ENCODE peak calls at places on chromosomes 16 and 17, in five cellular contexts. R, Y, X, N and P are unnamed samples.

GRCh38 chr16:20181386-20181785 is 107.7 kb upstream of the GPR139 start:
- DNase-seq in N (no peak), Y (no peak), R (no peak), X (no peak), P (no peak)

GRCh38 chr16:24834459-24835335 is 11.1 kb upstream of the SLC5A11 start:
- DNase-seq in X (no peak), N (peak; percentile 86), Y (peak; percentile 41), R (no peak), P (peak; percentile 38)

GRCh38 chr17:2075336-2076056 is 20.6 kb downstream of the HIC1 start:
- DNase-seq in Y (peak; percentile 58), N (no peak), X (no peak), R (peak; percentile 63), P (no peak)

GRCh38 chr16:49520684-49521083 is 147.1 kb downstream of the C16orf78 start:
- DNase-seq in R (peak; percentile 28), Y (no peak), N (no peak), X (no peak), P (no peak)

GRCh38 chr16:11914759-11915643 is 755 bp downstream of the GSPT1 start:
- DNase-seq in X (peak; percentile 33), N (peak; percentile 57), Y (peak; percentile 42), R (peak; percentile 71), P (peak; percentile 64)

GRCh38 chr17:42676424-42677011 is at the start of gene PLEKHH3:
- DNase-seq in Y (peak; percentile 54), X (no peak), R (no peak), N (no peak), P (peak; percentile 59)

GRCh38 chr17:59620518-59621259 is 994 bp downstream of the CLTC start:
- DNase-seq in Y (peak; percentile 50), N (peak; percentile 70), R (peak; percentile 72), X (peak; percentile 46), P (peak; percentile 51)

GRCh38 chr16:52861614-52862022 is 191.1 kb downstream of the CHD9NB start:
- DNase-seq in R (no peak), N (peak; percentile 57), Y (peak; percentile 25), X (no peak), P (no peak)

GRCh38 chr17:39219647-39220154 is 6.0 kb downstream of the STAC2 start:
- DNase-seq in Y (no peak), R (peak; percentile 82), X (no peak), N (no peak), P (no peak)

GRCh38 chr17:65334391-65334790 is 197.2 kb downstream of the RGS9 start:
- DNase-seq in X (no peak), R (no peak), N (no peak), Y (no peak), P (no peak)

GRCh38 chr16:61042736-61043135 is 993.5 kb downstream of the CDH8 start:
- DNase-seq in N (no peak), X (no peak), Y (no peak), R (no peak), P (peak; percentile 7)

GRCh38 chr16:48451323-48451722 is 66.1 kb upstream of the SIAH1 start:
- DNase-seq in R (no peak), N (no peak), X (no peak), Y (no peak), P (no peak)

GRCh38 chr17:74759243-74759801 is 10.9 kb downstream of the NHERF1 start:
- DNase-seq in R (peak; percentile 42), Y (no peak), X (peak; percentile 63), N (no peak), P (peak; percentile 74)

GRCh38 chr17:65013613-65014391 is 42.7 kb downstream of the GNA13 start:
- DNase-seq in R (no peak), Y (no peak), N (no peak), X (peak; percentile 45), P (no peak)

GRCh38 chr17:60421273-60422161 is 772 bp upstream of the CHCT1 start:
- DNase-seq in R (peak; percentile 85), N (peak; percentile 64), Y (peak; percentile 85), X (peak; percentile 73), P (peak; percentile 66)

GRCh38 chr16:89017956-89018604 is 41.1 kb upstream of the CBFA2T3 start:
- DNase-seq in N (no peak), Y (no peak), X (no peak), R (peak; percentile 9), P (no peak)

GRCh38 chr17:869067-869466 is 86.9 kb downstream of the MRM3 start:
- DNase-seq in Y (no peak), X (no peak), N (no peak), R (peak; percentile 79), P (no peak)

GRCh38 chr17:63785556-63785955 is 11.6 kb downstream of the DDX42 start:
- DNase-seq in R (no peak), N (no peak), X (no peak), Y (no peak), P (no peak)

GRCh38 chr16:23949630-23950290 is 114.0 kb downstream of the PRKCB start:
- DNase-seq in R (peak; percentile 67), N (peak; percentile 56), Y (no peak), X (peak; percentile 81), P (peak; percentile 59)

GRCh38 chr17:37717627-37718382 is 27.1 kb downstream of the HNF1B start:
- DNase-seq in Y (no peak), N (no peak), R (no peak), X (no peak), P (no peak)

GRCh38 chr16:154223-155030 is 2.0 kb downstream of the HBZ start:
- DNase-seq in Y (peak; percentile 53), N (no peak), R (no peak), X (no peak), P (peak; percentile 44)

GRCh38 chr16:2845116-2845515 is 12.9 kb downstream of the PRSS22 start:
- DNase-seq in Y (no peak), X (no peak), N (no peak), R (no peak), P (no peak)

GRCh38 chr17:79933863-79934652 is 94.8 kb upstream of the CBX4 start:
- DNase-seq in X (no peak), R (peak; percentile 72), Y (no peak), N (peak; percentile 65), P (peak; percentile 26)

GRCh38 chr17:62760059-62760887 is 47.8 kb downstream of the MARCHF10 start:
- DNase-seq in Y (no peak), N (no peak), X (no peak), R (no peak), P (no peak)

GRCh38 chr16:30377812-30378235 is 3.2 kb downstream of the MYL11 start:
- DNase-seq in Y (peak; percentile 92), X (peak; percentile 92), N (peak; percentile 96), R (peak; percentile 97), P (peak; percentile 86)

GRCh38 chr16:10122546-10122945 is 59.7 kb downstream of the GRIN2A start:
- DNase-seq in X (no peak), N (no peak), Y (no peak), R (no peak), P (no peak)

GRCh38 chr16:21194771-21195301 is 16.5 kb downstream of the ZP2 start:
- DNase-seq in Y (no peak), N (no peak), X (no peak), R (no peak), P (no peak)

GRCh38 chr17:81558115-81558468 is 5.9 kb upstream of the FAAP100 start:
- DNase-seq in N (no peak), Y (no peak), X (no peak), R (no peak), P (no peak)

GRCh38 chr17:81556863-81557262 is 4.7 kb upstream of the FAAP100 start:
- DNase-seq in N (no peak), X (no peak), R (no peak), Y (no peak), P (no peak)

GRCh38 chr17:81556175-81556691 is 4.1 kb upstream of the FAAP100 start:
- DNase-seq in R (no peak), N (no peak), X (no peak), Y (no peak), P (no peak)

GRCh38 chr17:81558941-81559806 is 7.0 kb upstream of the FAAP100 start:
- DNase-seq in N (no peak), R (no peak), X (no peak), Y (peak; percentile 62), P (no peak)

GRCh38 chr17:81557276-81558114 is 5.3 kb upstream of the FAAP100 start:
- DNase-seq in Y (no peak), N (no peak), X (no peak), R (no peak), P (no peak)
- H3K4me3 ChIP-seq in Y (no peak overlapping the region), N (no peak overlapping the region), X (no peak overlapping the region), R (no peak overlapping the region), P (no peak overlapping the region)

GRCh38 chr17:58343131-58343530 is 8.9 kb downstream of the SUPT4H1 start:
- DNase-seq in X (no peak), R (no peak), Y (no peak), N (no peak), P (no peak)

GRCh38 chr17:58344047-58344790 is 7.8 kb downstream of the SUPT4H1 start:
- DNase-seq in R (no peak), X (peak; percentile 85), N (peak; percentile 66), Y (no peak), P (peak; percentile 95)

GRCh38 chr17:58348038-58348437 is 4.0 kb downstream of the SUPT4H1 start:
- DNase-seq in N (no peak), X (no peak), Y (no peak), R (no peak), P (no peak)

GRCh38 chr17:58344791-58345157 is 7.2 kb downstream of the SUPT4H1 start:
- DNase-seq in R (no peak), Y (no peak), N (no peak), X (peak; percentile 70), P (peak; percentile 88)

GRCh38 chr17:58345500-58345899 is 6.5 kb downstream of the SUPT4H1 start:
- DNase-seq in R (no peak), N (no peak), X (no peak), Y (no peak), P (no peak)
- H3K36me3 ChIP-seq in R (peaks cover 11% of the 10 kb centered on the region), N (peaks cover 5% of the 10 kb centered on the region), X (peaks cover 47% of the 10 kb centered on the region), Y (peaks cover 45% of the 10 kb centered on the region), P (peaks cover 87% of the 10 kb centered on the region)

DNA sequence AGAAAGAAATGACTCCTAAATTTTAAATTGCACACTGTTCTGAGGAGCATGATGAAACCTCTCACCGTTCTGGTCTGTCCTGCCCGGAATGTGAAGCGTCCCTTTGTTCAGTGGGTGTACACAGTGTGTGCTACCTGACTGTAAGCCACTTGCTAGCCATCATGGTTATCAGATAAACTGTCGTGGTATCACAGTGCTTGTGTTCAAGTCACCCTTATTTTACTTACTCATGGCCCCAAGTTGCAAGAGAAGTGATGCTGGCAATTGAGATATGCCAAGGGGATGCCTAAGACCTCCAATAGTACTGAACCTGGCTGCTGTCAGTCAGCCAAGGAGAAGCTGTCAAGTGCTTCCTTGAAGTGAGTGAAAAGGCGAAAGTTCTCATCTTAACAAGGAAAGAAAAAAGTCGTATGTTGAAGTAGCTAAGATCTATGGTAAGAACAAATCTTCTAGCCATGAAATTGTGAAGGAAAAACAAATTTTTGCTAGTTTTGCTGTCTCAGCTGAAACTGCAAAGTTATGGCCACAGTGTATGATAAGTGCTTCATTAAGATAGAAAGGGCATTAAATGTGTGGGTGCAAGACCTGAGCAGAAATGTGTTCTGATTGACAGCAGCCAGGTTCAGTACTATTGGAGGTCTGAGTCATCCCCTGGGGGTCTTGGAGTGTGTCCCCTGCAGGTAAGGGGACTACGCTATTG is 5.8 kb downstream of the PIK3R6 start:
- DNase-seq in R (no peak), N (no peak), X (no peak), Y (no peak), P (no peak)
- H3K4me3 ChIP-seq in R (no peak overlapping the region), N (no peak overlapping the region), X (no peak overlapping the region), Y (no peak overlapping the region), P (no peak overlapping the region)

DNA sequence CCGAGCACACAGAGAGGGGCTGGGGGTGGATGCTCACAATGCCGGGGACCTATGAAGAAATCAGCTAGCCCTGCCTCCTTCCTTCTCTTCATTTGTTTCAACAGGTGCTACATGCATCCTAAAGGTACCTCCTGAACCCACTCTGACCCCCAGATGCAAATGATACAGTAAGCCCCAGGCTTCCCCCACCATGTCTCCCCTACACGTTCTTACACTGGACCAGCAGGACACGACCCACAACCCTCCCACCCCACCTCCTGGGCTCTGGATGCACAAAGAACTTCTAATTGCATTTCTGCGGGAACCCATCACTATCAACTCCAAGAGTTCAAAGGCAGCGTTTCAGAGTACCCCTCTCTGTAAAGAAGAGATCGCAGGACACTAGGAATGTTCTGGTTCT is 2.1 kb downstream of the XYLT1 start:
- DNase-seq in R (no peak), N (no peak), Y (no peak), X (no peak), P (peak; percentile 55)
- H3K36me3 ChIP-seq in R (no peaks in the 10 kb centered on the region), N (no peaks in the 10 kb centered on the region), Y (no peaks in the 10 kb centered on the region), X (no peaks in the 10 kb centered on the region), P (peaks cover 29% of the 10 kb centered on the region)